ENCODE peak calls at places on chromosomes 16 and 17, in nine cellular contexts. W is A549; C is M059J; K is effector memory CD4-positive, alpha-beta T cell; E is mesothelial cell of epicardium; X is amniotic epithelial cell; V is endothelial cell; T is A172; G is HTR-8/SVneo. N is an unnamed sample.

GRCh38 chr17:40547785-40548478 is 17.3 kb downstream of the CCR7 start:
- DNase-seq in W (no peak), C (no peak), K (no peak), E (no peak), X (no peak), V (no peak), T (no peak), G (no peak), N (no peak)

GRCh38 chr17:42459983-42460300 is 1.3 kb downstream of the ATP6V0A1 start:
- DNase-seq in W (no peak), C (peak), K (no peak), E (no peak), X (peak), V (no peak), T (peak), G (peak), N (no peak)

GRCh38 chr17:59761385-59762021 is 54.0 kb downstream of the VMP1 start:
- DNase-seq in W (no peak), C (peak), K (no peak), E (no peak), X (peak), V (no peak), T (peak), G (no peak), N (no peak)

GRCh38 chr17:2965621-2966275 is 97.7 kb downstream of the OR1D5 start:
- DNase-seq in W (peak), C (peak), K (no peak), E (no peak), X (peak), V (no peak), T (peak), G (peak), N (peak)

GRCh38 chr17:36127199-36127881 is 23.7 kb downstream of the CCL4 start:
- DNase-seq in W (no peak), C (no peak), K (no peak), E (no peak), X (no peak), V (no peak), T (no peak), G (no peak), N (no peak)

GRCh38 chr16:19094542-19095365 is 19.0 kb upstream of the ITPRIPL2 start:
- DNase-seq in W (no peak), C (no peak), K (no peak), E (no peak), X (no peak), V (no peak), T (no peak), G (no peak), N (peak)

GRCh38 chr16:90037202-90037765 is 18.0 kb upstream of the DBNDD1 start:
- DNase-seq in W (no peak), C (no peak), K (no peak), E (no peak), X (no peak), V (no peak), T (no peak), G (no peak), N (no peak)

GRCh38 chr17:48647103-48647963 is 21.2 kb upstream of the HOXB9 start:
- DNase-seq in W (peak), C (peak), K (no peak), E (no peak), X (no peak), V (no peak), T (no peak), G (peak), N (peak)

GRCh38 chr17:69098635-69099034 is 37.9 kb upstream of the ABCA9 start:
- DNase-seq in W (no peak), C (no peak), K (no peak), E (no peak), X (no peak), V (no peak), T (no peak), G (no peak), N (no peak)

GRCh38 chr17:65589321-65589720 is 27.9 kb upstream of the AXIN2 start:
- DNase-seq in W (no peak), C (no peak), K (no peak), E (no peak), X (no peak), V (no peak), T (no peak), G (no peak), N (no peak)

GRCh38 chr17:77392376-77393273 is 251.9 kb downstream of the SEC14L1 start:
- DNase-seq in W (peak), C (peak), K (no peak), E (no peak), X (peak), V (peak), T (no peak), G (no peak), N (peak)

GRCh38 chr16:79562166-79562823 is 38.2 kb downstream of the MAF start:
- DNase-seq in W (no peak), C (no peak), K (no peak), E (no peak), X (no peak), V (no peak), T (no peak), G (no peak), N (no peak)

GRCh38 chr17:80892019-80892855 is 99.4 kb upstream of the CHMP6 start:
- DNase-seq in W (peak), C (peak), K (peak), E (no peak), X (peak), V (no peak), T (peak), G (peak), N (no peak)

GRCh38 chr16:9966569-9967157 is 215.6 kb downstream of the GRIN2A start:
- DNase-seq in W (no peak), C (peak), K (no peak), E (no peak), X (no peak), V (no peak), T (peak), G (no peak), N (no peak)

GRCh38 chr17:1413281-1413791 is 13.3 kb upstream of the YWHAE start:
- DNase-seq in W (no peak), C (peak), K (no peak), E (no peak), X (peak), V (no peak), T (peak), G (peak), N (peak)

GRCh38 chr16:49833055-49833454 is 22.9 kb downstream of the ZNF423 start:
- DNase-seq in W (no peak), C (no peak), K (no peak), E (no peak), X (no peak), V (peak), T (no peak), G (no peak), N (no peak)

GRCh38 chr16:84925092-84925772 is 86.1 kb downstream of the ZDHHC7 start:
- DNase-seq in W (peak), C (no peak), K (peak), E (peak), X (no peak), V (peak), T (peak), G (peak), N (peak)

GRCh38 chr16:4884972-4885874 is 37.9 kb downstream of the UBN1 start:
- DNase-seq in W (no peak), C (no peak), K (no peak), E (no peak), X (no peak), V (no peak), T (no peak), G (no peak), N (no peak)

GRCh38 chr17:67212716-67213417 is 32.1 kb downstream of the HELZ start:
- DNase-seq in W (no peak), C (peak), K (no peak), E (no peak), X (peak), V (no peak), T (no peak), G (peak), N (no peak)

GRCh38 chr17:28703552-28704218 is 8.0 kb downstream of the PROCA1 start:
- DNase-seq in W (no peak), C (no peak), K (no peak), E (no peak), X (no peak), V (no peak), T (no peak), G (no peak), N (no peak)

GRCh38 chr16:12319464-12320030 is 343.0 kb downstream of the SNX29 start:
- DNase-seq in W (no peak), C (no peak), K (no peak), E (no peak), X (no peak), V (no peak), T (no peak), G (no peak), N (no peak)

GRCh38 chr16:22734313-22734869 is 79.6 kb upstream of the HS3ST2 start:
- DNase-seq in W (no peak), C (no peak), K (no peak), E (no peak), X (no peak), V (no peak), T (no peak), G (no peak), N (no peak)

GRCh38 chr16:83903739-83904138 is 4.8 kb downstream of the MLYCD start:
- DNase-seq in W (no peak), C (no peak), K (no peak), E (no peak), X (peak), V (no peak), T (no peak), G (no peak), N (no peak)

GRCh38 chr16:50263060-50263909 is 3.1 kb upstream of the ADCY7 start:
- DNase-seq in W (no peak), C (no peak), K (no peak), E (no peak), X (no peak), V (no peak), T (no peak), G (no peak), N (no peak)

GRCh38 chr16:3934491-3935185 is 54.1 kb upstream of the CREBBP start:
- DNase-seq in W (no peak), C (no peak), K (no peak), E (no peak), X (no peak), V (no peak), T (no peak), G (no peak), N (no peak)

GRCh38 chr17:83170571-83171260 is 91.3 kb downstream of the METRNL start:
- DNase-seq in W (no peak), C (no peak), K (no peak), E (no peak), X (no peak), V (no peak), T (no peak), G (no peak), N (no peak)

GRCh38 chr17:1227917-1228751 is 42.1 kb upstream of the BHLHA9 start:
- DNase-seq in W (no peak), C (no peak), K (peak), E (no peak), X (no peak), V (no peak), T (no peak), G (no peak), N (no peak)

GRCh38 chr17:17536702-17537101 is 40.5 kb upstream of the RASD1 start:
- DNase-seq in W (peak), C (no peak), K (no peak), E (no peak), X (no peak), V (no peak), T (no peak), G (no peak), N (no peak)

N was measured in Calu3.